ENCODE peak calls at places on chromosomes 4 and X, in five cellular contexts. One of them, this sample, is unnamed. For H3K9me3, the result is how much of the 10 kb centered on the place peaks cover.

GRCh38 chr4:153211986-153212720 is 7.9 kb downstream of the TRIM2 start:
- DNase-seq in GM12878: no peak
- DNase-seq in HepG2: no peak
- DNase-seq in HCT116: no peak
- DNase-seq in endothelial cell of umbilical vein: no peak
- DNase-seq in this sample: no peak

GRCh38 chr4:123876640-123877039 is 480.0 kb downstream of the SPRY1 start:
- DNase-seq in GM12878: no peak
- DNase-seq in endothelial cell of umbilical vein: no peak
- DNase-seq in HepG2: no peak
- DNase-seq in HCT116: no peak
- DNase-seq in this sample: no peak

GRCh38 chr4:1010522-1011021 is 854 bp upstream of the FGFRL1 start:
- DNase-seq in endothelial cell of umbilical vein: peak
- DNase-seq in HCT116: peak
- DNase-seq in HepG2: no peak
- DNase-seq in GM12878: no peak
- DNase-seq in this sample: no peak

GRCh38 chr4:100372432-100372831 is 145.4 kb downstream of the EMCN start:
- DNase-seq in HCT116: no peak
- DNase-seq in GM12878: no peak
- DNase-seq in endothelial cell of umbilical vein: no peak
- DNase-seq in HepG2: peak
- DNase-seq in this sample: no peak

GRCh38 chr4:3415471-3416141 is 26.2 kb upstream of the HGFAC start:
- DNase-seq in endothelial cell of umbilical vein: no peak
- DNase-seq in HCT116: no peak
- DNase-seq in GM12878: no peak
- DNase-seq in HepG2: no peak
- DNase-seq in this sample: no peak

GRCh38 chr4:101221294-101221693 is 126.0 kb downstream of the PPP3CA start:
- DNase-seq in endothelial cell of umbilical vein: no peak
- DNase-seq in GM12878: no peak
- DNase-seq in HepG2: no peak
- DNase-seq in HCT116: no peak
- DNase-seq in this sample: no peak

GRCh38 chr4:73832651-73833237 is 3.7 kb upstream of the CXCL6 start:
- DNase-seq in HepG2: no peak
- DNase-seq in HCT116: no peak
- DNase-seq in GM12878: no peak
- DNase-seq in endothelial cell of umbilical vein: no peak
- DNase-seq in this sample: no peak

GRCh38 chr4:128600996-128601857 is 208.3 kb upstream of the JADE1 start:
- DNase-seq in HepG2: peak
- DNase-seq in endothelial cell of umbilical vein: peak
- DNase-seq in GM12878: no peak
- DNase-seq in HCT116: peak
- DNase-seq in this sample: no peak

GRCh38 chr4:113411496-113411938 is 350.0 kb downstream of the CAMK2D start:
- DNase-seq in HCT116: no peak
- DNase-seq in endothelial cell of umbilical vein: no peak
- DNase-seq in GM12878: no peak
- DNase-seq in HepG2: peak
- DNase-seq in this sample: peak

GRCh38 chrX:1542994-1543725 is 6.2 kb upstream of the P2RY8 start:
- DNase-seq in HCT116: no peak
- DNase-seq in GM12878: no peak
- DNase-seq in HepG2: no peak
- DNase-seq in endothelial cell of umbilical vein: no peak
- DNase-seq in this sample: no peak

GRCh38 chrX:12956704-12957541 is 18.0 kb upstream of the TMSB4X start:
- DNase-seq in HCT116: peak
- DNase-seq in HepG2: no peak
- DNase-seq in endothelial cell of umbilical vein: peak
- DNase-seq in GM12878: peak
- DNase-seq in this sample: no peak

GRCh38 chrX:17488036-17488435 is 113.0 kb downstream of the NHS start:
- DNase-seq in HepG2: no peak
- DNase-seq in HCT116: no peak
- DNase-seq in endothelial cell of umbilical vein: no peak
- DNase-seq in GM12878: no peak
- DNase-seq in this sample: no peak

GRCh38 chrX:38804481-38805293 is 3.4 kb downstream of the MID1IP1 start:
- DNase-seq in endothelial cell of umbilical vein: peak
- DNase-seq in HepG2: no peak
- DNase-seq in GM12878: no peak
- DNase-seq in HCT116: no peak
- DNase-seq in this sample: no peak

GRCh38 chr4:74218201-74218600 is 60.3 kb downstream of the MTHFD2L start:
- DNase-seq in HepG2: no peak
- DNase-seq in GM12878: no peak
- DNase-seq in HCT116: no peak
- DNase-seq in endothelial cell of umbilical vein: no peak
- DNase-seq in this sample: no peak

GRCh38 chrX:30005821-30006220 is 209.5 kb upstream of the MAGEB2 start:
- DNase-seq in HCT116: no peak
- DNase-seq in GM12878: no peak
- DNase-seq in endothelial cell of umbilical vein: no peak
- DNase-seq in HepG2: no peak
- DNase-seq in this sample: no peak

GRCh38 chr4:15894923-15895411 is 43.6 kb downstream of the FGFBP1 start:
- DNase-seq in HepG2: no peak
- DNase-seq in endothelial cell of umbilical vein: no peak
- DNase-seq in GM12878: no peak
- DNase-seq in HCT116: no peak
- DNase-seq in this sample: no peak

GRCh38 chrX:80808854-80809493 is 703 bp downstream of the BRWD3 start:
- DNase-seq in HepG2: no peak
- DNase-seq in GM12878: no peak
- DNase-seq in HCT116: no peak
- DNase-seq in endothelial cell of umbilical vein: peak
- DNase-seq in this sample: no peak

GRCh38 chrX:80810365-80810978 is 795 bp upstream of the BRWD3 start:
- DNase-seq in GM12878: no peak
- DNase-seq in HCT116: no peak
- DNase-seq in endothelial cell of umbilical vein: no peak
- DNase-seq in HepG2: no peak
- DNase-seq in this sample: no peak

GRCh38 chrX:80808160-80808735 is 1.4 kb downstream of the BRWD3 start:
- DNase-seq in endothelial cell of umbilical vein: peak
- DNase-seq in HCT116: peak
- DNase-seq in GM12878: peak
- DNase-seq in HepG2: peak
- DNase-seq in this sample: no peak

GRCh38 chrX:80806557-80806956 is 3.1 kb downstream of the BRWD3 start:
- DNase-seq in HepG2: no peak
- DNase-seq in HCT116: no peak
- DNase-seq in endothelial cell of umbilical vein: no peak
- DNase-seq in GM12878: no peak
- DNase-seq in this sample: no peak

DNA sequence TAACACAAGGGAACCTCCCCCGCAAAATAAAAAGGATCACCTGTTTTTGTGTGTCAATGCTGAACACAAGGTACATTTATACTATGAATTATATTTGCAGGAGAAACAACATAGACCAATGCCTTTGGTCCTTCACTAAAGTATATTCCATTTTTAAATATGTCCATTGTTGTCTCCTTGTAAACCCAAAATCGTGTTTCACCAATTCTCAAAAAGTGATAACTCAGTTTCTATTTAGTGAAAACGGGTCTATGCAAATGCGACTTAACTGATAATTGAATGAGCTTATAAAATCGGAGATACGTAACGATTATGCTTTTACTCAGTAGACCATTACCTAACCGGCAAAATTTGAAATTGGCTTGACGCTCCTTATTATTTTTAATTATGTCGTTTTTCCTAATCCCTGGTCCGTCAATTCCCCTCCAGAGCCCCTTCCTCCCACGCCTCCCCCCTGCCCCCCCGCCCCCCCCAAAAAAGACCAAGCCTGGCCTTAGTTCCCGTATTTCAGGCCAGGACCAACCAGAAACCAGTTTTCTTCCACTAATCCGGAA is 2.0 kb downstream of the BRWD3 start:
- DNase-seq in HepG2: no peak
- DNase-seq in HCT116: no peak
- DNase-seq in endothelial cell of umbilical vein: no peak
- DNase-seq in GM12878: no peak
- DNase-seq in this sample: no peak
- H3K9ac ChIP-seq in HepG2: peak
- H3K9ac ChIP-seq in HCT116: peak
- H3K9ac ChIP-seq in endothelial cell of umbilical vein: peak
- H3K9ac ChIP-seq in GM12878: no peak
- H3K9ac ChIP-seq in this sample: peak

DNA sequence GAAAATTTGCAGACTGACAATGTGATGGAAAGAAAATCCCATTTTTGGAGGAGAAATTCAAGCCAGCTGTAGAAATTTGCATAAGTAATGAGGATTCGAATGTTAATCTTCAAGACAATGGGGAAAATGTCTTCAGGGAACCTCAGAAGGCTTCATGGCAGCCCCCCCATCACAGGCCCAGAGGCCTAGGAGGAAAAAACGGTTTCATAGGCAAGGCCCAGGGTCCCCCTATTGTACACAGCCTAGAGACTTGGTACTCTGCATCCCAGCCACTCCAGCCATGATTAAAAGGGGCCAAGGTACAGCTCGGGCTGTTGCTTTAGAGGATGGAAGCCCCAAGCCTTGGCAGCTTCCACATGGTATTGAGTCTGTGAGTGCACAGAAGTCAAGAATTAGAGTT is 303.6 kb upstream of the PCDH7 start:
- DNase-seq in HCT116: no peak
- DNase-seq in GM12878: no peak
- DNase-seq in endothelial cell of umbilical vein: no peak
- DNase-seq in HepG2: no peak
- DNase-seq in this sample: no peak
- H3K9me3 ChIP-seq in HCT116: under half
- H3K9me3 ChIP-seq in GM12878: under half
- H3K9me3 ChIP-seq in endothelial cell of umbilical vein: under half
- H3K9me3 ChIP-seq in HepG2: half or more
- H3K9me3 ChIP-seq in this sample: under half

DNA sequence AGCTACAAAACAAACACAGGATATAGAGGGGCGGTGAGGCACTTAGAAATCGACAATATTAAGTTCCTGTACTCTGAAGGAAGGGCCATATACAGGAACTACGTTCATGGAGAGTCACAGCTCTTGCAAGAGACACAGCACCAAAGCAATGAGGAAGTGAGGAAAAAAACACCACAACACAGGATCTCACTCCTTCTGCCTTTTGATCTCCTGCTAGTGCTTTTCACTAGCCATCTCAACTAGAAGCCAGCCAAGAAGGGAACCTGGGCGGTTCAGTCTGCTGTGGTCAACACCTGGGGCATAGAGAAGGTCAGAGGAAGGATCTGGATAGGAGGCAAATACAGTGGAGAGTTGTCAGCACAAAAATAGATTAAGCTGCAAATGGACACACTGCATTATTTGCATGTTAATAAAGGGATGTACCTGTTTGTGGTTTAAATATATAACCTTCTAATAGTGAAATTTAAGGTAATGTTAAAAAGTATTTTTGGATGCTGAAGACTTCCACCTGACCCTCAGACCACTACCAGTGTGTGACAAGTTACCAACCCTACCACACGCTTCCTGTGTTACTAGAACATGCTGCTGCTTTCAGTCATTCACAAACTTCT is 104.6 kb downstream of the DTHD1 start:
- DNase-seq in HepG2: no peak
- DNase-seq in GM12878: peak
- DNase-seq in endothelial cell of umbilical vein: no peak
- DNase-seq in HCT116: no peak
- DNase-seq in this sample: no peak
- TF ChIP-seq POLR2AphosphoS5 in HepG2: no peak
- TF ChIP-seq POLR2AphosphoS5 in GM12878: no peak
- TF ChIP-seq POLR2AphosphoS5 in endothelial cell of umbilical vein: no peak
- TF ChIP-seq POLR2AphosphoS5 in HCT116: no peak
- TF ChIP-seq POLR2AphosphoS5 in this sample: no peak

GRCh38 chrX:43008356-43008755 is 230.4 kb upstream of the PPP1R2C start:
- DNase-seq in HepG2: no peak
- DNase-seq in GM12878: no peak
- DNase-seq in HCT116: no peak
- DNase-seq in endothelial cell of umbilical vein: no peak
- DNase-seq in this sample: no peak
- H3K9ac ChIP-seq in HepG2: no peak
- H3K9ac ChIP-seq in GM12878: no peak
- H3K9ac ChIP-seq in HCT116: no peak
- H3K9ac ChIP-seq in endothelial cell of umbilical vein: no peak
- H3K9ac ChIP-seq in this sample: no peak

GRCh38 chr4:10093273-10093621 is 23.4 kb downstream of the WDR1 start:
- DNase-seq in HepG2: no peak
- DNase-seq in endothelial cell of umbilical vein: no peak
- DNase-seq in HCT116: no peak
- DNase-seq in GM12878: no peak
- DNase-seq in this sample: no peak
- H3K9me3 ChIP-seq in HepG2: under half
- H3K9me3 ChIP-seq in endothelial cell of umbilical vein: under half
- H3K9me3 ChIP-seq in HCT116: under half
- H3K9me3 ChIP-seq in GM12878: under half
- H3K9me3 ChIP-seq in this sample: under half

DNA sequence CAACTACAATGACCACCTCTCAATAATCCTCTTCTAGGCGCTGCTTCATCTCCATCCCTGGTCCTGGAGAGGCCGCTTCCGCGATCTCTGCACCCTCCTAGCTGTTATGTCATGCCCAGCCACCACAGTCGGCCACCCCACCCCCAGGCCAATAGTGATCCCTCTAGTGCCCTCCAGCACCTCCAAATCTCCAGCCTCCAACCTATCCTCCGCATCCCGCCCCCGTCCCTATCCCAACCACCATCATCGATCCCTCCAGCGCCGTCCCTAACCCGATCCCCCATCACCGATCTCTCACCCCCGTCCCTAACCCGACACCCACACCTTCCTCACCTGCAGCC is 856 bp downstream of the NKRF start:
- DNase-seq in endothelial cell of umbilical vein: peak
- DNase-seq in GM12878: no peak
- DNase-seq in HCT116: no peak
- DNase-seq in HepG2: peak
- DNase-seq in this sample: no peak
- TF ChIP-seq POLR2AphosphoS5 in endothelial cell of umbilical vein: no peak
- TF ChIP-seq POLR2AphosphoS5 in GM12878: no peak
- TF ChIP-seq POLR2AphosphoS5 in HCT116: no peak
- TF ChIP-seq POLR2AphosphoS5 in HepG2: no peak
- TF ChIP-seq POLR2AphosphoS5 in this sample: no peak

GRCh38 chr4:119626943-119627266 is 1.7 kb downstream of the PDE5A start:
- DNase-seq in endothelial cell of umbilical vein: no peak
- DNase-seq in HepG2: no peak
- DNase-seq in GM12878: no peak
- DNase-seq in HCT116: no peak
- DNase-seq in this sample: no peak

GRCh38 chr4:119628281-119629141 is at the start of gene PDE5A:
- DNase-seq in HCT116: peak
- DNase-seq in GM12878: no peak
- DNase-seq in endothelial cell of umbilical vein: peak
- DNase-seq in HepG2: peak
- DNase-seq in this sample: peak

GRCh38 chr4:119629142-119629471 is 503 bp upstream of the PDE5A start:
- DNase-seq in GM12878: no peak
- DNase-seq in HepG2: no peak
- DNase-seq in endothelial cell of umbilical vein: no peak
- DNase-seq in HCT116: no peak
- DNase-seq in this sample: no peak

GRCh38 chr4:119626420-119626819 is 2.2 kb downstream of the PDE5A start:
- DNase-seq in endothelial cell of umbilical vein: no peak
- DNase-seq in HCT116: no peak
- DNase-seq in HepG2: no peak
- DNase-seq in GM12878: no peak
- DNase-seq in this sample: no peak

GRCh38 chr4:119627267-119628190 is 1.1 kb downstream of the PDE5A start:
- DNase-seq in HepG2: no peak
- DNase-seq in endothelial cell of umbilical vein: peak
- DNase-seq in GM12878: no peak
- DNase-seq in HCT116: peak
- DNase-seq in this sample: no peak
- H3K9ac ChIP-seq in HepG2: peak
- H3K9ac ChIP-seq in endothelial cell of umbilical vein: no peak
- H3K9ac ChIP-seq in GM12878: no peak
- H3K9ac ChIP-seq in HCT116: peak
- H3K9ac ChIP-seq in this sample: no peak